ENCODE peak calls at places on chromosomes 4 and X, in seven cellular contexts. H, W, V, E, R, A and N are unnamed samples.

GRCh38 chr4:185682236-185682635 is 129.8 kb downstream of the SORBS2 start:
- DNase-seq in H (peak), W (no peak), V (peak), E (no peak), R (no peak), A (no peak), N (no peak)

GRCh38 chrX:3669841-3670240 is 43.6 kb downstream of the PRKX start:
- DNase-seq in H (no peak), W (no peak), V (no peak), E (no peak), R (no peak), A (no peak), N (no peak)

GRCh38 chr4:76305971-76306881 is at the start of gene STBD1:
- DNase-seq in H (peak), W (peak), V (peak), E (peak), R (peak), A (no peak), N (peak)

GRCh38 chrX:52280812-52281211 is 88.0 kb upstream of the XAGE2 start:
- DNase-seq in H (no peak), W (peak), V (no peak), E (no peak), R (no peak), A (no peak), N (no peak)

GRCh38 chr4:72468904-72469502 is 100.0 kb downstream of the ADAMTS3 start:
- DNase-seq in H (peak), W (peak), V (peak), E (no peak), R (no peak), A (no peak), N (no peak)

GRCh38 chr4:108359936-108360681 is 191.4 kb upstream of the LEF1 start:
- DNase-seq in H (no peak), W (no peak), V (no peak), E (no peak), R (no peak), A (no peak), N (no peak)

GRCh38 chr4:141905751-141906150 is 269.4 kb downstream of the IL15 start:
- DNase-seq in H (peak), W (no peak), V (peak), E (no peak), R (no peak), A (no peak), N (no peak)

GRCh38 chr4:20255823-20256222 is 4.1 kb downstream of the SLIT2 start:
- DNase-seq in H (peak), W (no peak), V (no peak), E (no peak), R (no peak), A (no peak), N (no peak)

GRCh38 chrX:53974529-53974928 is 69.7 kb downstream of the PHF8 start:
- DNase-seq in H (no peak), W (no peak), V (no peak), E (no peak), R (no peak), A (no peak), N (no peak)

GRCh38 chr4:26452565-26453531 is 37.4 kb downstream of the CCKAR start:
- DNase-seq in H (no peak), W (no peak), V (no peak), E (peak), R (no peak), A (no peak), N (no peak)

GRCh38 chr4:38670061-38670894 is 6.3 kb downstream of the KLF3 start:
- DNase-seq in H (no peak), W (no peak), V (no peak), E (no peak), R (no peak), A (no peak), N (no peak)

GRCh38 chrX:149803458-149804062 is 21.8 kb downstream of the MAGEA9 start:
- DNase-seq in H (no peak), W (no peak), V (no peak), E (no peak), R (no peak), A (no peak), N (no peak)

GRCh38 chr4:1116837-1117236 is 3.5 kb upstream of the RNF212 start:
- DNase-seq in H (no peak), W (no peak), V (no peak), E (no peak), R (no peak), A (no peak), N (no peak)

GRCh38 chrX:136710324-136710951 is 62.5 kb downstream of the CD40LG start:
- DNase-seq in H (peak), W (no peak), V (no peak), E (no peak), R (no peak), A (no peak), N (no peak)

GRCh38 chrX:110286126-110286525 is 31.8 kb downstream of the AMMECR1 start:
- DNase-seq in H (peak), W (no peak), V (peak), E (no peak), R (no peak), A (no peak), N (no peak)

GRCh38 chr4:41857225-41857624 is 78.0 kb upstream of the TMEM33 start:
- DNase-seq in H (no peak), W (no peak), V (no peak), E (no peak), R (no peak), A (no peak), N (no peak)

GRCh38 chr4:76745264-76745663 is 152.7 kb downstream of the SOWAHB start:
- DNase-seq in H (peak), W (no peak), V (peak), E (no peak), R (no peak), A (no peak), N (no peak)

GRCh38 chr4:24973471-24974251 is 57.1 kb downstream of the LGI2 start:
- DNase-seq in H (peak), W (peak), V (peak), E (no peak), R (no peak), A (no peak), N (no peak)

GRCh38 chr4:16225996-16226815 is at the start of gene TAPT1:
- DNase-seq in H (peak), W (no peak), V (peak), E (peak), R (peak), A (no peak), N (peak)

GRCh38 chr4:128854433-128854832 is 44.9 kb downstream of the JADE1 start:
- DNase-seq in H (peak), W (peak), V (no peak), E (no peak), R (peak), A (no peak), N (no peak)